ENCODE peak calls at places on chromosomes 12 and 14, in six cellular contexts. K is GM23338, R is Peyer's patch, Q is astrocyte, B is body of pancreas, X is breast epithelium. N is an unnamed sample. For H3K36me3 and H3K4me1, the result is how much of the 10 kb centered on the place peaks cover.

GRCh38 chr14:54555651-54556050 is 11.3 kb upstream of the SAMD4A start:
- DNase-seq in B (no peak), Q (no peak), X (no peak), K (no peak), R (no peak), N (no peak)

GRCh38 chr12:2794261-2794735 is 472 bp upstream of the FKBP4 start:
- DNase-seq in K (peak), R (peak), Q (peak), B (no peak), X (peak), N (no peak)

GRCh38 chr14:98494582-98494981 is 777.4 kb downstream of the BCL11B start:
- DNase-seq in X (no peak), K (no peak), B (no peak), R (no peak), Q (peak), N (no peak)

GRCh38 chr14:29745863-29746262 is 181.8 kb downstream of the PRKD1 start:
- DNase-seq in X (no peak), B (no peak), K (no peak), Q (no peak), R (no peak), N (no peak)

GRCh38 chr12:68565391-68565903 is 45.3 kb upstream of the RAP1B start:
- DNase-seq in X (no peak), K (no peak), Q (peak), B (no peak), R (no peak), N (no peak)

GRCh38 chr14:68843471-68844209 is 50.8 kb upstream of the ZFP36L1 start:
- DNase-seq in R (peak), Q (no peak), X (peak), K (peak), B (peak), N (peak)

GRCh38 chr12:109900752-109901580 is 892 bp downstream of the TCHP start:
- DNase-seq in K (peak), Q (no peak), X (no peak), B (no peak), R (no peak), N (peak)

GRCh38 chr14:100066984-100067383 is 1.8 kb downstream of the EVL start:
- DNase-seq in K (no peak), Q (no peak), X (no peak), B (no peak), R (peak), N (no peak)

GRCh38 chr14:71362920-71363584 is 455.8 kb downstream of the PCNX1 start:
- DNase-seq in K (no peak), X (no peak), Q (peak), R (no peak), B (no peak), N (no peak)

GRCh38 chr14:105374389-105374788 is 23.9 kb upstream of the TEX22 start:
- DNase-seq in X (no peak), B (no peak), Q (no peak), K (no peak), R (no peak), N (no peak)

GRCh38 chr12:49980501-49981158 is 7.9 kb downstream of the AQP6 start:
- DNase-seq in R (no peak), X (no peak), B (no peak), Q (no peak), K (no peak), N (no peak)

GRCh38 chr12:1644523-1645438 is 15.8 kb downstream of the WNT5B start:
- DNase-seq in K (no peak), B (peak), X (peak), Q (peak), R (no peak), N (no peak)

GRCh38 chr12:31471823-31472222 is 119.1 kb downstream of the DENND5B start:
- DNase-seq in B (no peak), R (no peak), Q (peak), X (no peak), K (no peak), N (no peak)
- H3K36me3 ChIP-seq in B (under half), R (under half), Q (under half), X (under half), K (under half), N (under half)

DNA sequence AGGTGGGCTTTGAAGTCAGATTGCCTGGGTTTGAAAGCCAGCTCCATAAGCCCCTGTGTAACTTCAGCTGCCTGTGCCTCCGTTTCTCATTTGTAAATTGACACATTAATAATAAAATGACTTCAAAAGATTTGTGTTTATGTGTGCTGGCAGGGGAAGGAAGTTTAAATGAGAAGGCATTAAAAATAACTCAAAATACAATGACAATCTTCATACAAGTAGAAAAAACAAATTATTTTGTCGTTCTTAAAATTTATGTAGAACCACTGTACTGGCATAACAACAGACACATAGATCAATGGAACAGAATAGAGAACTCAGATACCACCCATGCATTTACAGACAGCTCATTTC is 83.0 kb downstream of the PPM1A start:
- DNase-seq in Q (no peak), X (no peak), B (no peak), K (no peak), R (no peak), N (no peak)
- H3K4me3 ChIP-seq in Q (no peak), X (peak), B (no peak), K (no peak), R (peak), N (no peak)

DNA sequence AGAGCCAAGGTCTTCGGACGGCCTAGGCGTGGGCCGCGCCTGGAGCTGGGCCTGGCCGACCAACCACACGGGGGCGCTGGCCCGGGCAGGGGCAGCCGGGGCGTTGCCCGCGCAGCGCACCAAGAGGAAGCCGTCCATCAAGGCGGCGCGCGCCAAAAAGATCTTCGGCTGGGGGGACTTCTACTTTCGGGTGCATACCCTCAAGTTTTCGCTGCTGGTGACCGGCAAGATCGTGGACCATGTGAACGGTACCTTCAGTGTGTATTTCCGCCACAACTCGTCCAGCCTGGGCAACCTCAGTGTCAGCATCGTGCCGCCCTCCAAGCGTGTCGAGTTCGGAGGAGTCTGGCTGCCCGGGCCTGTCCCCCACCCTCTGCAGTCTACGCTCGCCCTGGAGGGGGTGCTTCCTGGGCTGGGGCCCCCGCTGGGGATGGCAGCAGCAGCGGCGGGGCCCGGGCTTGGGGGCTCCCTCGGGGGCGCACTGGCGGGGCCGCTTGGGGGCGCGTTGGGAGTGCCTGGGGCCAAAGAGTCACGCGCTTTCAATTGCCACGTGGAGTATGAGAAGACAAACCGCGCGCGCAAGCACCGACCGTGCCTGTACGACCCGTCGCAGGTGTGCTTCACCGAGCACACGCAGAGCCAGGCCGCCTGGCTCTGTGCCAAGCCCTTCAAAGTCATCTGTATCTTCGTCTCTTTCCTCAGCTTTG is 4.4 kb upstream of the SHMT2 start:
- DNase-seq in R (peak), B (peak), K (peak), X (no peak), Q (no peak), N (no peak)
- H3K4me1 ChIP-seq in R (under half), B (under half), K (half or more), X (under half), Q (under half), N (under half)

GRCh38 chr14:62436256-62436655 is 609.0 kb downstream of the KCNH5 start:
- DNase-seq in Q (no peak), B (no peak), K (no peak), X (no peak), R (no peak), N (no peak)
- H3K36me3 ChIP-seq in Q (under half), B (under half), K (under half), X (under half), R (under half), N (under half)

GRCh38 chr12:53217930-53218307 is 10.9 kb upstream of the ITGB7 start:
- DNase-seq in X (no peak), B (no peak), Q (no peak), R (no peak), K (peak), N (no peak)
- H3K4me3 ChIP-seq in X (peak), B (no peak), Q (peak), R (no peak), K (peak), N (peak)

GRCh38 chr12:46219147-46219891 is 49.5 kb downstream of the SLC38A1 start:
- DNase-seq in R (no peak), X (no peak), B (no peak), Q (no peak), K (no peak), N (no peak)

GRCh38 chr12:46222642-46223041 is 46.2 kb downstream of the SLC38A1 start:
- DNase-seq in K (no peak), Q (no peak), B (no peak), R (no peak), X (no peak), N (no peak)

GRCh38 chr12:46223047-46223446 is 45.8 kb downstream of the SLC38A1 start:
- DNase-seq in R (no peak), B (no peak), Q (no peak), K (no peak), X (no peak), N (no peak)

GRCh38 chr12:46219892-46220655 is 48.8 kb downstream of the SLC38A1 start:
- DNase-seq in B (no peak), R (peak), K (no peak), X (no peak), Q (peak), N (no peak)

DNA sequence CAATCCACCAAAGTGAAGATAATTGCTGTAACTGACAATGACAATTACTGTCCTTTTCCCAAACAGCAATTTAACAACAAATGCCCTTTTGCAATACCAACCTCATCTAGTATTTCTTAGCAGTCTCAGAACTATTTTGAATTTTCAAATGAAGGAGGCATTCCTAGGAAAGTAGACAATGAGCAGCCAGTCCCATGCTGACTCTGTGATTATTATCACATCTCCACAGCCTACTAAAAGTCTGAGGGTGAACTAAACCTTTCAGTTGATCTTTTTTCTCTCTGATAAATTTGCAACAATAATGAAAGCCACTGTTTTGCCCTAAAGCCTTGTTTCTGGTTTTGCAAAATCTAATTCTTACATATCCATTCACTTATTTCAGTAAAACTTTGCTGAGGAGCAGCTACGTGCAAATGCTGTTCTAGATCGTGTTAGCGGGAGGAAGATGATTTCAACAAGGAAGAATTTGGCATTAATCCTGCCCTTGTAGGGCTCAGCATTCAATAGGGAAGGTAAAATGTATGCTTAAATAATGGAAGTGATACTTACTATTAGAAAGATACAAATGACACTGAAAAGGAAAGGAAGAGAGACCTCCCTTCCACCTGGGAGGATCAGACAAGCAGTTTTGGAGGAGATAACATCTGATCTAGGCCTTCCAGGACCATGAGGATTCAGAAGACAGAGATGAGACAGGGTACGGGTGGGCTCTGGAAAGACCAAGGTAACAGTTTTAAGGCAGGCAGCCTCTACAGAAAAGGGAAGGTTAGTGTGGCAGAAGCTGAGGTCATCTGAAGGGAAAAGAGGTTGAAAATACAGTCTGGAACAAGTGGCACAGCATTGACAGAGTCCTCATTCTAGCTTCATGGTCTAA is 47.4 kb downstream of the SLC38A1 start:
- DNase-seq in R (no peak), B (no peak), K (no peak), Q (peak), X (no peak), N (no peak)
- H3K4me1 ChIP-seq in R (under half), B (under half), K (under half), Q (under half), X (under half), N (under half)

GRCh38 chr12:119797090-119797489 is 80.0 kb downstream of the CIT start:
- DNase-seq in R (no peak), B (no peak), X (no peak), K (no peak), Q (no peak), N (no peak)

GRCh38 chr12:119804011-119804641 is 73.0 kb downstream of the CIT start:
- DNase-seq in K (peak), R (no peak), X (no peak), B (peak), Q (peak), N (peak)

GRCh38 chr12:119807380-119807779 is 69.7 kb downstream of the CIT start:
- DNase-seq in Q (no peak), K (no peak), X (no peak), B (peak), R (no peak), N (no peak)

GRCh38 chr12:119803391-119803791 is 73.7 kb downstream of the CIT start:
- DNase-seq in B (peak), Q (peak), X (no peak), K (peak), R (no peak), N (no peak)

DNA sequence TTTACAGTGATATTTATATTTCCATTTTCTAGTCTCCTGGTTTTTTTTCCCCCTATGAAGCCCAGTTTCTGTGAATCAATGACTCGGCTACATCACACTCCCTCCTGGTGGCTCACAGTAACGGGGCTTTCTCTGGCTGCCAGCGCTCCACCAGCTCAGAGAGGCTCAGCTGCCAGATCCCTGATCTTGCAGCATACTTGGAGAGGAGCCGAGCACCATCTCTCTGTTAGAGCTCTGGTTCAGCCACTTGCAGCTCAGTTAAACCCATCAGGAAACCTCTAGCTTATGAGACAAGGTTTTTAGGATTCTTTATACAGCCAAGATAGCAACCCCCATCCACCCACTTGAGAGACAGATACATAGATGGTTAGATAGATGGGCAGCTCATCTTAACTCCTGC is 74.6 kb downstream of the CIT start:
- DNase-seq in Q (peak), B (no peak), X (no peak), R (no peak), K (no peak), N (no peak)
- H3K36me3 ChIP-seq in Q (under half), B (under half), X (under half), R (under half), K (under half), N (under half)

GRCh38 chr14:85531141-85531593 is 1.2 kb downstream of the FLRT2 start:
- DNase-seq in B (peak), Q (peak), R (no peak), K (peak), X (peak), N (peak)

GRCh38 chr14:85532981-85533820 is 3.3 kb downstream of the FLRT2 start:
- DNase-seq in Q (peak), K (peak), X (peak), B (peak), R (no peak), N (peak)

GRCh38 chr14:85531594-85532391 is 1.8 kb downstream of the FLRT2 start:
- DNase-seq in K (peak), Q (peak), R (no peak), X (peak), B (peak), N (peak)

GRCh38 chr14:85533821-85534271 is 3.9 kb downstream of the FLRT2 start:
- DNase-seq in X (peak), B (peak), R (no peak), Q (no peak), K (peak), N (no peak)

GRCh38 chr14:85532570-85532969 is 2.6 kb downstream of the FLRT2 start:
- DNase-seq in R (no peak), X (no peak), K (no peak), Q (no peak), B (no peak), N (no peak)
- H3K4me3 ChIP-seq in R (peak), X (peak), K (peak), Q (peak), B (peak), N (peak)

GRCh38 chr12:54022960-54023884 is 5.0 kb upstream of the HOXC6 start:
- DNase-seq in K (no peak), R (no peak), B (no peak), Q (no peak), X (no peak), N (no peak)

GRCh38 chr12:54025507-54026393 is 2.5 kb upstream of the HOXC6 start:
- DNase-seq in R (no peak), Q (no peak), K (peak), X (peak), B (no peak), N (no peak)

GRCh38 chr12:54024581-54024980 is 3.7 kb upstream of the HOXC6 start:
- DNase-seq in B (no peak), Q (no peak), R (no peak), K (no peak), X (peak), N (no peak)

GRCh38 chr12:54021432-54022013 is 6.7 kb upstream of the HOXC6 start:
- DNase-seq in R (no peak), X (peak), Q (no peak), K (peak), B (no peak), N (no peak)

GRCh38 chr12:54024127-54024526 is 4.1 kb upstream of the HOXC6 start:
- DNase-seq in R (no peak), B (no peak), Q (no peak), X (peak), K (peak), N (no peak)
- H3K4me1 ChIP-seq in R (under half), B (under half), Q (under half), X (under half), K (under half), N (under half)